ENCODE peak calls at places on chromosomes 16 and 17, in six cellular contexts. A is NCI-H460, F is hepatic stellate cell, U is AG09309, M is mesothelial cell of epicardium, L is SK-MEL-5. H is an unnamed sample.

GRCh38 chr17:31586946-31587345 is 195.5 kb downstream of the RAB11FIP4 start:
- DNase-seq in A (no peak), F (no peak), U (no peak), M (no peak), L (no peak), H (no peak)

GRCh38 chr17:11948791-11949190 is 48.5 kb downstream of the ZNF18 start:
- DNase-seq in A (no peak), F (peak; percentile 51), U (peak; percentile 54), M (no peak), L (no peak), H (no peak)

GRCh38 chr17:82897514-82898249 is 57.9 kb upstream of the ZNF750 start:
- DNase-seq in A (no peak), F (no peak), U (no peak), M (no peak), L (no peak), H (no peak)

GRCh38 chr17:18951941-18952842 is at the start of gene SLC5A10:
- DNase-seq in A (no peak), F (peak; percentile 48), U (no peak), M (no peak), L (peak; percentile 25), H (no peak)

GRCh38 chr16:86448306-86448705 is 62.0 kb upstream of the FOXF1 start:
- DNase-seq in A (no peak), F (no peak), U (no peak), M (no peak), L (no peak), H (no peak)

GRCh38 chr17:7831233-7831632 is 2.8 kb upstream of the KDM6B start:
- DNase-seq in A (no peak), F (no peak), U (no peak), M (no peak), L (no peak), H (no peak)

GRCh38 chr17:17950806-17951205 is 21.4 kb downstream of the TOM1L2 start:
- DNase-seq in A (no peak), F (no peak), U (no peak), M (no peak), L (no peak), H (no peak)

GRCh38 chr17:6204203-6204722 is 134.1 kb downstream of the WSCD1 start:
- DNase-seq in A (no peak), F (no peak), U (no peak), M (no peak), L (no peak), H (no peak)

GRCh38 chr16:19886061-19886792 is 1.6 kb upstream of the GPRC5B start:
- DNase-seq in A (peak; percentile 70), F (peak; percentile 63), U (peak; percentile 17), M (peak; percentile 82), L (peak; percentile 87), H (peak; percentile 66)

H was measured in T follicular helper cell.